ENCODE peak calls at places on chromosomes 6 and 20, in seven cellular contexts. R, I, T, W, Q, E and Y are unnamed samples.
A peak's percentile ranks its signal among the peaks of the same experiment; 100 is the strongest.

GRCh38 chr6:72151742-72152141 is 265.4 kb downstream of the RIMS1 start:
- DNase-seq in T (no peak), E (peak; percentile 25), R (no peak), W (no peak), I (no peak), Q (no peak), Y (no peak)

GRCh38 chr6:22980446-22980845 is 411.1 kb downstream of the HDGFL1 start:
- DNase-seq in W (peak; percentile 80), E (no peak), Q (no peak), T (peak; percentile 26), R (no peak), I (no peak), Y (no peak)

GRCh38 chr6:166476634-166477215 is 94.0 kb upstream of the MPC1 start:
- DNase-seq in T (no peak), R (no peak), Q (no peak), I (no peak), E (no peak), W (no peak), Y (no peak)

GRCh38 chr20:12255571-12255970 is 337.9 kb downstream of the BTBD3 start:
- DNase-seq in Q (no peak), E (no peak), T (no peak), I (no peak), R (no peak), W (peak; percentile 19), Y (peak; percentile 10)

GRCh38 chr6:115004204-115004603 is 661.4 kb upstream of the HS3ST5 start:
- DNase-seq in T (no peak), W (no peak), R (no peak), Q (no peak), I (no peak), E (no peak), Y (no peak)

GRCh38 chr6:41538556-41539182 is 7.5 kb upstream of the FOXP4 start:
- DNase-seq in R (no peak), Q (no peak), I (no peak), W (peak; percentile 67), T (peak; percentile 13), E (no peak), Y (peak; percentile 25)

GRCh38 chr20:50041238-50041915 is 58.6 kb downstream of the SNAI1 start:
- DNase-seq in R (no peak), W (no peak), I (no peak), E (no peak), Q (no peak), T (no peak), Y (no peak)

GRCh38 chr20:60921021-60921622 is 330.9 kb upstream of the CDH4 start:
- DNase-seq in E (peak; percentile 21), Q (peak; percentile 72), W (no peak), R (peak; percentile 64), T (peak; percentile 8), I (no peak), Y (no peak)

GRCh38 chr6:18632670-18633410 is 245.7 kb downstream of the RNF144B start:
- DNase-seq in Q (no peak), I (no peak), T (peak; percentile 7), E (no peak), W (peak; percentile 79), R (no peak), Y (peak; percentile 37)

GRCh38 chr20:63169731-63170130 is 46.2 kb downstream of the YTHDF1 start:
- DNase-seq in T (no peak), Q (no peak), E (no peak), R (no peak), I (no peak), W (no peak), Y (no peak)

GRCh38 chr6:107740496-107741190 is 83.5 kb downstream of the SCML4 start:
- DNase-seq in E (no peak), Q (no peak), I (no peak), T (no peak), W (no peak), R (no peak), Y (peak; percentile 4)

GRCh38 chr20:12090920-12091319 is 173.2 kb downstream of the BTBD3 start:
- DNase-seq in Q (no peak), R (no peak), W (no peak), I (no peak), T (no peak), E (no peak), Y (no peak)

GRCh38 chr6:131946992-131947955 is 3.9 kb downstream of the CCN2 start:
- DNase-seq in I (no peak), E (no peak), Q (no peak), R (no peak), T (peak; percentile 84), W (peak; percentile 37), Y (peak; percentile 84)

GRCh38 chr6:131949909-131950766 is 1.0 kb downstream of the CCN2 start:
- DNase-seq in T (peak; percentile 92), E (peak; percentile 75), R (peak; percentile 74), Q (peak; percentile 82), I (no peak), W (peak; percentile 91), Y (peak; percentile 96)

GRCh38 chr6:131948221-131948661 is 2.9 kb downstream of the CCN2 start:
- DNase-seq in Q (no peak), T (peak; percentile 75), W (peak; percentile 5), E (no peak), I (no peak), R (no peak), Y (peak; percentile 67)

GRCh38 chr6:131949615-131949908 is 1.6 kb downstream of the CCN2 start:
- DNase-seq in E (no peak), R (no peak), I (no peak), Q (no peak), T (peak; percentile 91), W (peak; percentile 88), Y (peak; percentile 96)

DNA sequence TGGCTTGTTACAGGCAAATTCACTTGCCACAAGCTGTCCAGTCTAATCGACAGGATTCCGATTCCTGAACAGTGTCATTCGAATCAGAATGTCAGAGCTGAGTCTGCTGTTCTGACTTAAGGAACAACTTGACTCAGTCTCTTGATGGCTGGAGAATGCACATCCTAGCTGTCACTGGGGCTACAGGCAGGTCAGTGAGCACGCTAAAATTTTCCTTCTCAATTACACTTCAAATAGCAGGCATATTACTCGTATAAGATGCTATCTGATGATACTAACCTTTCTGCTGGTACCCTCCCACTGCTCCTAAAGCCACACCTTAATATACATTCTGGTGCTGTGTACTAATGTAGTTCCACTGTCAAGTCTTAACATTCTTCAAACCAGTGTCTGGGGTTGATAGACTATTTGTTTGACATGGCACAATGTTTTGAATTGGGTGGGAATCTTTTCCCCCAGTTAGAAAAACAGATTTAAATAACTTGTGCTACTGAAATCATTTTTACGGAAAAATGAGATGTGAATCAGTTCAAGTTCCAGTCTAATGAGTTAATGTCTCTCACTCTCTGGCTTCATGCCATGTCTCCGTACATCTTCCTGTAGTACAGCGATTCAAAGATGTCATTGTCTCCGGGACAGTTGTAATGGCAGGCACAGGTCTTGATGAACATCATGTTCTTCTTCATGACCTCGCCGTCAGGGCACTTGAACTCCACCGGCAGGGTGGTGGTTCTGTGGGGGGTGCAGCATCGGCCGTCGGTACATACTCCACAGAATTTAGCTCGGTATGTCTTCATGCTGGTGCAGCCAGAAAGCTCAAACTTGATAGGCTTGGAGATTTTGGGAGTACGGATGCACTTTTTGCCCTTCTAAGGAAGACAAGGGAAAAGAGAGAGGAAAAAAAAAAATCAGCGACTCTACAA is 2.2 kb downstream of the CCN2 start:
- DNase-seq in W (peak; percentile 75), R (no peak), T (peak; percentile 92), I (no peak), E (no peak), Q (no peak), Y (peak; percentile 81)
- H3K4me3 ChIP-seq in W (peak overlapping the region; percentile 66), R (peak overlapping the region; percentile 61), T (peak overlapping the region; percentile 66), I (peak overlapping the region; percentile 0), E (peak overlapping the region; percentile 61), Q (peak overlapping the region; percentile 71), Y (peak overlapping the region; percentile 91)

GRCh38 chr20:57397004-57397692 is 6.0 kb downstream of the RBM38 start:
- DNase-seq in E (no peak), R (peak; percentile 24), I (no peak), T (no peak), W (no peak), Q (peak; percentile 52), Y (no peak)

GRCh38 chr20:57394087-57395082 is 3.2 kb downstream of the RBM38 start:
- DNase-seq in R (peak; percentile 39), W (no peak), E (no peak), T (no peak), I (no peak), Q (peak; percentile 65), Y (no peak)

GRCh38 chr20:57396638-57397003 is 5.4 kb downstream of the RBM38 start:
- DNase-seq in R (no peak), I (no peak), T (no peak), W (no peak), Q (no peak), E (no peak), Y (no peak)

GRCh38 chr20:57396212-57396611 is 5.0 kb downstream of the RBM38 start:
- DNase-seq in Q (peak; percentile 63), R (peak; percentile 36), W (no peak), I (no peak), E (no peak), T (no peak), Y (no peak)

DNA sequence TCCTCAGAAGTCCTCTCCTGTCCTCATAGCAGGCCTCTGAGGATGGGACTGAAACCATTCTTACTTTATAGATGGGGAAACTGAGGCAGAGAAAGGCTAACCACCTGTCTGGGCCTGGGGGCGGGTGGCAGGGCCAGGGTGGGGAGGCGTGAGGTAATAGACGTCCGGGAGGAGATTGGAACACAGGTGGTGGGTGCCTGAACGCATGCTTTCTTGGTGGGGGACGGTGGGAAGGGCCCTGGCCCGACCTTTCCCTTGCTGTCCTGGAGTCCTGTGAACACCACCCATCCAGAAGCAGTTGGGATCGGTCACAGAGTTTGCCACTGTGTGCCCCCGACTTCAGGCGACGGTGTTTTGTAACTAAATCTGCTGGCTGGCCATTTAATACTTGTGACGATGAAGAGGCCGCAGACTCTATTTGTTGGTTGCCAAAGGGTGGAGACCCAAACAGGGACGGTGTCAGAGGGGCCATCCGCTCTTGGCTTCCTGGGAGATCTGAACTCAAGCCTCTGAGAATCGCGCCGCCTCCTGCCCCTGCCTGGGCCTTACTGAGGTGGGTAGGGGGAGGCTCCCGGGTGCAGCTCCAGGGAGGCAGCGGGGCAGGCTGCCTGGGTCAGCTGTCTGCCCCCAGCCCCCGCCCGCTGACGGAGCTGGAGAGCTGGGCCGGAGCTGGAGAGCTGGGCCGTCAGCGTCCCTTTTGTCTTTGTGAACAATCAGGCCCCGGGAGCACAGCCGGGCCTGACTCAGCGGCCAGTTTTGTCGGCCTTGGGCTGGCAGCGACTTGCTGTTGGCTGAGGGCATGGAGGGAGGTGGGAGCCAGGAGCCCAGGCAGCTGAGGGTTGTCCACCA is 4.1 kb downstream of the RBM38 start:
- DNase-seq in T (peak; percentile 53), I (no peak), Q (peak; percentile 68), R (peak; percentile 53), E (no peak), W (peak; percentile 51), Y (peak; percentile 83)
- H3K4me3 ChIP-seq in T (no peak overlapping the region), I (no peak overlapping the region), Q (no peak overlapping the region), R (no peak overlapping the region), E (no peak overlapping the region), W (no peak overlapping the region), Y (peak overlapping the region; percentile 31)

GRCh38 chr20:25538838-25539665 is 46.3 kb downstream of the NINL start:
- DNase-seq in W (no peak), Q (no peak), I (no peak), R (no peak), T (no peak), E (no peak), Y (no peak)
- H3K4me3 ChIP-seq in W (no peak overlapping the region), Q (peak overlapping the region; percentile 38), I (no peak overlapping the region), R (peak overlapping the region; percentile 39), T (no peak overlapping the region), E (no peak overlapping the region), Y (peak overlapping the region; percentile 62)

DNA sequence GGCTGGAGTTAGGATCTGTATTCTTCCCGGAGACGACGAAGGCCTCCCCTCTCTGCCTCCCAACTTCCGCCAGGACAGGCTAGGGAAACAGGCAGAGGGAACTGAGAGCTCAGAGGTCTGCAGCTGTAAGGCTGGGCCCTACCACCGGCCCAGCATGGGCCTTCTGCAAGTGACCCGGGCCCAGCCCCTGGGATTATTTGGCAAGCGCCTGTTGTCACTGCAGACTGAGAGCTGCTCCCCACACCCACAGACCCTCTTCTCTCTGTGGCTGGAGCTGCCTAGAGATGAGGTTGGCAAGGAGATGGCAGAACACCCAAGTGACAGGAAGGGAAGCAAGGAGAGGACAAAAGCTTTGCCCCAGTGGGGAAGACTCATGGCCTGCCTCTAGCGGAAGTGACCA is 212.6 kb downstream of the ZDHHC14 start:
- DNase-seq in E (no peak), R (no peak), W (no peak), I (no peak), T (no peak), Q (no peak), Y (no peak)
- H3K4me3 ChIP-seq in E (no peak overlapping the region), R (no peak overlapping the region), W (no peak overlapping the region), I (no peak overlapping the region), T (no peak overlapping the region), Q (no peak overlapping the region), Y (no peak overlapping the region)